ENCODE peak calls at places on chromosomes 5 and 9, in four cellular contexts. B is GM13977, A is brain microvascular endothelial cell, U is cardiac fibroblast. M is an unnamed sample.

GRCh38 chr5:142881076-142881466 is 110.9 kb downstream of the ARHGAP26 start:
- DNase-seq in B (no peak), A (peak; percentile 85), U (peak; percentile 67), M (no peak)

GRCh38 chr9:2495221-2496005 is 126.2 kb upstream of the VLDLR start:
- DNase-seq in B (no peak), A (no peak), U (no peak), M (no peak)

GRCh38 chr5:129098488-129099183 is 4.1 kb downstream of the ISOC1 start:
- DNase-seq in B (no peak), A (no peak), U (peak; percentile 15), M (no peak)

GRCh38 chr5:137263319-137263718 is 235.8 kb downstream of the SPOCK1 start:
- DNase-seq in B (no peak), A (no peak), U (no peak), M (no peak)

GRCh38 chr5:72133212-72133990 is 26.1 kb downstream of the MAP1B start:
- DNase-seq in B (no peak), A (no peak), U (no peak), M (no peak)

GRCh38 chr5:175863316-175863715 is 8.1 kb upstream of the CPLX2 start:
- DNase-seq in B (no peak), A (no peak), U (no peak), M (no peak)

GRCh38 chr9:111691686-111692329 is 30.4 kb downstream of the GNG10 start:
- DNase-seq in B (no peak), A (no peak), U (peak; percentile 68), M (peak; percentile 24)

GRCh38 chr9:107149756-107150155 is 133.3 kb upstream of the RAD23B start:
- DNase-seq in B (no peak), A (no peak), U (no peak), M (no peak)

GRCh38 chr5:176727528-176727900 is 80.2 kb downstream of the TSPAN17 start:
- DNase-seq in B (no peak), A (no peak), U (no peak), M (no peak)

GRCh38 chr9:78707481-78707977 is 410.6 kb downstream of the PSAT1 start:
- DNase-seq in B (peak; percentile 26), A (no peak), U (peak; percentile 36), M (no peak)

GRCh38 chr9:81665514-81665838 is 23.9 kb downstream of the TLE1 start:
- DNase-seq in B (no peak), A (no peak), U (peak; percentile 18), M (no peak)

GRCh38 chr9:130352081-130352480 is 86.5 kb downstream of the HMCN2 start:
- DNase-seq in B (no peak), A (no peak), U (no peak), M (no peak)

GRCh38 chr5:172765766-172766286 is 5.2 kb downstream of the DUSP1 start:
- DNase-seq in B (no peak), A (peak; percentile 95), U (peak; percentile 89), M (no peak)

GRCh38 chr9:18976368-18977238 is 56.4 kb downstream of the SAXO1 start:
- DNase-seq in B (no peak), A (peak; percentile 77), U (peak; percentile 46), M (no peak)

GRCh38 chr5:108124591-108124990 is 257.3 kb downstream of the FBXL17 start:
- DNase-seq in B (no peak), A (no peak), U (no peak), M (no peak)

GRCh38 chr5:154044585-154044984 is 5.8 kb downstream of the MFAP3 start:
- DNase-seq in B (no peak), A (no peak), U (no peak), M (no peak)

GRCh38 chr9:38720083-38720755 is at the start of gene FAM240B:
- DNase-seq in B (no peak), A (no peak), U (no peak), M (no peak)

GRCh38 chr9:70823284-70823683 is 298.1 kb downstream of the TRPM3 start:
- DNase-seq in B (no peak), A (no peak), U (no peak), M (no peak)

GRCh38 chr9:80948107-80948506 is 741.2 kb downstream of the TLE1 start:
- DNase-seq in B (no peak), A (no peak), U (no peak), M (no peak)

GRCh38 chr9:115133649-115134048 is 15.7 kb upstream of the TNC start:
- DNase-seq in B (no peak), A (peak; percentile 63), U (peak; percentile 35), M (no peak)

GRCh38 chr5:39628348-39628747 is 203.6 kb upstream of the DAB2 start:
- DNase-seq in B (no peak), A (no peak), U (no peak), M (no peak)

GRCh38 chr9:33932078-33932807 is 115.3 kb downstream of the UBE2R2 start:
- DNase-seq in B (no peak), A (no peak), U (no peak), M (no peak)

GRCh38 chr9:114155967-114156294 is 594 bp downstream of the COL27A1 start:
- DNase-seq in B (no peak), A (no peak), U (no peak), M (no peak)

GRCh38 chr9:99807276-99807852 is 14.3 kb upstream of the NR4A3 start:
- DNase-seq in B (peak; percentile 52), A (peak; percentile 61), U (peak; percentile 73), M (no peak)

GRCh38 chr9:87327567-87328125 is 170.0 kb upstream of the DAPK1 start:
- DNase-seq in B (no peak), A (no peak), U (no peak), M (no peak)

GRCh38 chr5:1753490-1753889 is 46.1 kb downstream of the MRPL36 start:
- DNase-seq in B (no peak), A (no peak), U (no peak), M (no peak)

GRCh38 chr5:3741372-3741770 is 145.7 kb downstream of the IRX1 start:
- DNase-seq in B (no peak), A (no peak), U (no peak), M (no peak)

GRCh38 chr9:93058357-93059096 is at the start of gene SUSD3:
- DNase-seq in B (peak; percentile 92), A (no peak), U (peak; percentile 71), M (peak; percentile 39)

GRCh38 chr5:72600401-72600981 is 93.3 kb upstream of the ZNF366 start:
- DNase-seq in B (no peak), A (peak; percentile 93), U (peak; percentile 56), M (peak; percentile 10)

GRCh38 chr5:78677777-78678668 is 29.5 kb upstream of the LHFPL2 start:
- DNase-seq in B (peak; percentile 31), A (peak; percentile 92), U (peak; percentile 97), M (peak; percentile 69)

GRCh38 chr9:89592963-89593775 is 11.6 kb upstream of the GADD45G start:
- DNase-seq in B (no peak), A (peak; percentile 61), U (peak; percentile 44), M (no peak)

GRCh38 chr9:98057095-98057799 is 715 bp downstream of the NANS start:
- DNase-seq in B (no peak), A (no peak), U (peak; percentile 16), M (no peak)

GRCh38 chr5:151157426-151158286 is at the start of gene ANXA6:
- DNase-seq in B (peak; percentile 78), A (peak; percentile 72), U (peak; percentile 81), M (peak; percentile 45)

GRCh38 chr9:89593776-89594427 is 10.9 kb upstream of the GADD45G start:
- DNase-seq in B (peak; percentile 64), A (peak; percentile 40), U (peak; percentile 32), M (no peak)

M was measured in HCT116.